ENCODE peak calls at places on chromosomes 13 and 19, in four cellular contexts. One of them, this sample, is unnamed.

GRCh38 chr13:99323488-99323887 is 16.3 kb upstream of the GPR183 start:
- DNase-seq in NCI-H2029: no peak
- DNase-seq in kidney epithelial cell: no peak
- DNase-seq in AG09309: no peak
- DNase-seq in this sample: no peak

GRCh38 chr19:39144487-39145071 is 19.0 kb downstream of the PAK4 start:
- DNase-seq in kidney epithelial cell: no peak
- DNase-seq in AG09309: no peak
- DNase-seq in NCI-H2029: no peak
- DNase-seq in this sample: no peak

GRCh38 chr19:13646758-13647157 is 117.6 kb upstream of the MRI1 start:
- DNase-seq in NCI-H2029: no peak
- DNase-seq in kidney epithelial cell: no peak
- DNase-seq in AG09309: no peak
- DNase-seq in this sample: no peak

GRCh38 chr13:60627071-60627686 is 230.2 kb downstream of the TDRD3 start:
- DNase-seq in kidney epithelial cell: no peak
- DNase-seq in NCI-H2029: no peak
- DNase-seq in AG09309: no peak
- DNase-seq in this sample: peak; percentile 68

GRCh38 chr19:5913739-5914357 is at the start of gene CAPS:
- DNase-seq in NCI-H2029: no peak
- DNase-seq in AG09309: peak; percentile 53
- DNase-seq in kidney epithelial cell: peak; percentile 62
- DNase-seq in this sample: no peak

GRCh38 chr19:2978467-2978767 is 1.1 kb downstream of the TLE6 start:
- DNase-seq in AG09309: no peak
- DNase-seq in NCI-H2029: no peak
- DNase-seq in kidney epithelial cell: no peak
- DNase-seq in this sample: no peak

GRCh38 chr19:35908977-35909683 is 1.0 kb upstream of the TYROBP start:
- DNase-seq in AG09309: no peak
- DNase-seq in kidney epithelial cell: no peak
- DNase-seq in NCI-H2029: no peak
- DNase-seq in this sample: peak; percentile 100

GRCh38 chr19:49890349-49891311 is 6.1 kb downstream of the IL4I1 start:
- DNase-seq in AG09309: no peak
- DNase-seq in NCI-H2029: peak; percentile 68
- DNase-seq in kidney epithelial cell: no peak
- DNase-seq in this sample: no peak

GRCh38 chr13:39484506-39485313 is 118.3 kb downstream of the LHFPL6 start:
- DNase-seq in NCI-H2029: no peak
- DNase-seq in kidney epithelial cell: no peak
- DNase-seq in AG09309: peak; percentile 66
- DNase-seq in this sample: no peak

GRCh38 chr13:107210216-107211010 is 642.5 kb upstream of the ARGLU1 start:
- DNase-seq in kidney epithelial cell: no peak
- DNase-seq in AG09309: peak; percentile 46
- DNase-seq in NCI-H2029: peak; percentile 88
- DNase-seq in this sample: no peak

GRCh38 chr13:23469901-23470525 is 36.5 kb upstream of the SACS start:
- DNase-seq in kidney epithelial cell: peak; percentile 48
- DNase-seq in NCI-H2029: no peak
- DNase-seq in AG09309: peak; percentile 82
- DNase-seq in this sample: no peak

GRCh38 chr13:30805603-30806011 is 70.3 kb downstream of the ALOX5AP start:
- DNase-seq in kidney epithelial cell: no peak
- DNase-seq in AG09309: no peak
- DNase-seq in NCI-H2029: no peak
- DNase-seq in this sample: no peak

GRCh38 chr19:55855160-55855559 is 18.8 kb downstream of the NLRP4 start:
- DNase-seq in kidney epithelial cell: no peak
- DNase-seq in AG09309: no peak
- DNase-seq in NCI-H2029: no peak
- DNase-seq in this sample: no peak

GRCh38 chr13:73656863-73657262 is 477.3 kb downstream of the KLF12 start:
- DNase-seq in AG09309: no peak
- DNase-seq in NCI-H2029: no peak
- DNase-seq in kidney epithelial cell: no peak
- DNase-seq in this sample: no peak

GRCh38 chr19:40221858-40222619 is 3.9 kb upstream of the TTC9B start:
- DNase-seq in NCI-H2029: peak; percentile 86
- DNase-seq in AG09309: peak; percentile 71
- DNase-seq in kidney epithelial cell: peak; percentile 77
- DNase-seq in this sample: peak; percentile 75

GRCh38 chr19:58513213-58513693 is 1.5 kb upstream of the SLC27A5 start:
- DNase-seq in AG09309: no peak
- DNase-seq in NCI-H2029: no peak
- DNase-seq in kidney epithelial cell: no peak
- DNase-seq in this sample: no peak

GRCh38 chr13:65830411-65831172 is 1399.5 kb downstream of the PCDH9 start:
- DNase-seq in AG09309: no peak
- DNase-seq in NCI-H2029: no peak
- DNase-seq in kidney epithelial cell: no peak
- DNase-seq in this sample: no peak

GRCh38 chr13:85406269-85406975 is 392.8 kb downstream of the SLITRK6 start:
- DNase-seq in AG09309: no peak
- DNase-seq in kidney epithelial cell: no peak
- DNase-seq in NCI-H2029: no peak
- DNase-seq in this sample: no peak

GRCh38 chr19:39413903-39414608 is 1.6 kb downstream of the PLEKHG2 start:
- DNase-seq in kidney epithelial cell: no peak
- DNase-seq in NCI-H2029: no peak
- DNase-seq in AG09309: no peak
- DNase-seq in this sample: no peak

GRCh38 chr13:27079421-27079958 is 92.1 kb downstream of the USP12 start:
- DNase-seq in NCI-H2029: no peak
- DNase-seq in kidney epithelial cell: peak; percentile 81
- DNase-seq in AG09309: peak; percentile 86
- DNase-seq in this sample: no peak

GRCh38 chr13:20090349-20090748 is 70.5 kb downstream of the GJA3 start:
- DNase-seq in NCI-H2029: no peak
- DNase-seq in kidney epithelial cell: no peak
- DNase-seq in AG09309: no peak
- DNase-seq in this sample: no peak

GRCh38 chr19:4083677-4084546 is 17.2 kb upstream of the ZBTB7A start:
- DNase-seq in NCI-H2029: no peak
- DNase-seq in kidney epithelial cell: no peak
- DNase-seq in AG09309: no peak
- DNase-seq in this sample: peak; percentile 57

GRCh38 chr13:101218484-101218883 is 197.8 kb downstream of the NALCN start:
- DNase-seq in NCI-H2029: no peak
- DNase-seq in kidney epithelial cell: no peak
- DNase-seq in AG09309: no peak
- DNase-seq in this sample: no peak

GRCh38 chr19:31641591-31641990 is 292.4 kb upstream of the TSHZ3 start:
- DNase-seq in AG09309: no peak
- DNase-seq in NCI-H2029: no peak
- DNase-seq in kidney epithelial cell: peak; percentile 7
- DNase-seq in this sample: no peak

GRCh38 chr19:47319923-47320871 is 10.5 kb downstream of the C5AR1 start:
- DNase-seq in kidney epithelial cell: no peak
- DNase-seq in AG09309: no peak
- DNase-seq in NCI-H2029: no peak
- DNase-seq in this sample: no peak

GRCh38 chr13:64723735-64724134 is 2506.4 kb downstream of the PCDH9 start:
- DNase-seq in AG09309: peak; percentile 63
- DNase-seq in NCI-H2029: no peak
- DNase-seq in kidney epithelial cell: peak; percentile 87
- DNase-seq in this sample: no peak

This sample was measured in HL-60.